ENCODE peak calls at places on chromosomes 16 and 17, in nine cellular contexts. K, L, E, A, W, V, Y, X and N are unnamed samples.

GRCh38 chr17:54840885-54841614 is 59.6 kb upstream of the TOM1L1 start:
- DNase-seq in W (no peak), L (no peak), K (no peak), E (no peak), A (no peak), Y (no peak), X (no peak), V (no peak), N (no peak)

GRCh38 chr16:67565470-67566100 is 3.3 kb downstream of the CTCF start:
- DNase-seq in K (no peak), X (no peak), A (no peak), W (no peak), Y (peak), E (no peak), L (no peak), V (no peak), N (no peak)

GRCh38 chr17:80433916-80434666 is 19.1 kb downstream of the ENDOV start:
- DNase-seq in X (no peak), V (no peak), W (no peak), Y (no peak), L (no peak), A (no peak), K (no peak), E (no peak), N (no peak)

GRCh38 chr16:65919116-65919515 is 447.4 kb upstream of the CDH5 start:
- DNase-seq in L (no peak), E (no peak), V (no peak), W (no peak), K (no peak), A (no peak), Y (no peak), X (no peak), N (no peak)

GRCh38 chr16:83136924-83137323 is 510.2 kb downstream of the CDH13 start:
- DNase-seq in Y (no peak), E (no peak), X (no peak), W (no peak), A (no peak), L (no peak), K (no peak), V (no peak), N (no peak)

GRCh38 chr17:34706029-34706428 is 126.6 kb downstream of the TMEM132E start:
- DNase-seq in W (no peak), E (peak), A (no peak), K (no peak), L (no peak), V (no peak), X (no peak), Y (no peak), N (no peak)

GRCh38 chr17:58153046-58153445 is 4.9 kb downstream of the OR4D1 start:
- DNase-seq in E (no peak), L (peak), X (no peak), K (no peak), Y (no peak), A (peak), V (no peak), W (no peak), N (no peak)

GRCh38 chr16:85969159-85969558 is 70.2 kb downstream of the IRF8 start:
- DNase-seq in L (no peak), E (peak), W (no peak), A (no peak), X (no peak), K (no peak), Y (no peak), V (no peak), N (no peak)

GRCh38 chr17:10034719-10035475 is 129.8 kb upstream of the RCVRN start:
- DNase-seq in Y (no peak), X (peak), E (no peak), K (no peak), A (no peak), L (no peak), W (no peak), V (no peak), N (no peak)

GRCh38 chr17:31696703-31697325 is 162.2 kb downstream of the COPRS start:
- DNase-seq in X (no peak), K (no peak), V (no peak), A (no peak), W (no peak), Y (no peak), E (no peak), L (no peak), N (no peak)

GRCh38 chr16:55147401-55147800 is 176.6 kb upstream of the IRX6 start:
- DNase-seq in Y (no peak), E (no peak), X (no peak), L (no peak), K (no peak), V (no peak), A (no peak), W (no peak), N (no peak)

GRCh38 chr17:58249270-58250133 is 11.1 kb downstream of the LPO start:
- DNase-seq in L (peak), V (peak), A (peak), Y (peak), X (peak), W (peak), K (peak), E (peak), N (peak)

GRCh38 chr16:75222271-75222783 is 3.5 kb downstream of the CTRB1 start:
- DNase-seq in E (no peak), X (no peak), V (no peak), Y (no peak), K (no peak), A (no peak), W (no peak), L (no peak), N (no peak)

GRCh38 chr17:82041139-82041814 is 3.8 kb upstream of the DCXR start:
- DNase-seq in E (peak), K (no peak), Y (no peak), V (no peak), X (no peak), L (no peak), W (no peak), A (no peak), N (no peak)

GRCh38 chr16:1137604-1138003 is 15.3 kb upstream of the CACNA1H start:
- DNase-seq in L (no peak), Y (no peak), V (no peak), X (no peak), E (peak), W (no peak), K (no peak), A (no peak), N (no peak)

GRCh38 chr16:22955461-22956145 is 141.6 kb downstream of the HS3ST2 start:
- DNase-seq in A (no peak), K (no peak), X (no peak), V (no peak), Y (no peak), W (no peak), E (no peak), L (no peak), N (no peak)

GRCh38 chr17:72618018-72618509 is 474.4 kb downstream of the SLC39A11 start:
- DNase-seq in Y (peak), A (peak), E (no peak), W (peak), K (no peak), X (peak), V (no peak), L (no peak), N (peak)

GRCh38 chr16:88310796-88311605 is 71.8 kb upstream of the ZNF469 start:
- DNase-seq in W (no peak), L (no peak), A (no peak), E (peak), X (peak), V (no peak), K (no peak), Y (no peak), N (no peak)

GRCh38 chr16:21283521-21284289 is 5.6 kb upstream of the CRYM start:
- DNase-seq in V (peak), L (no peak), A (no peak), K (peak), E (peak), W (peak), Y (no peak), X (peak), N (peak)

GRCh38 chr16:62954144-62955032 is 918.1 kb upstream of the CDH8 start:
- DNase-seq in Y (no peak), L (no peak), A (no peak), E (no peak), W (no peak), K (no peak), X (no peak), V (no peak), N (no peak)

GRCh38 chr17:40095944-40096791 is 4.2 kb downstream of the NR1D1 start:
- DNase-seq in L (peak), V (no peak), Y (no peak), X (peak), A (peak), W (no peak), K (peak), E (no peak), N (peak)

GRCh38 chr17:83124871-83125514 is 45.6 kb downstream of the METRNL start:
- DNase-seq in V (no peak), A (no peak), X (no peak), E (no peak), W (no peak), L (peak), Y (no peak), K (no peak), N (no peak)

GRCh38 chr16:68737046-68737729 is at the start of gene CDH1:
- DNase-seq in Y (peak), A (peak), K (peak), L (peak), W (peak), V (peak), E (no peak), X (no peak), N (peak)

GRCh38 chr16:56087636-56088035 is 103.7 kb upstream of the GNAO1 start:
- DNase-seq in Y (no peak), A (no peak), X (peak), W (no peak), K (no peak), L (no peak), V (no peak), E (no peak), N (no peak)